ENCODE peak calls at places on chromosomes 4 and X, in nine cellular contexts. L is nucleus accumbens; Y is stimulated activated CD4-positive, alpha-beta T cell treated with anti-CD3 and anti-CD28 coated beads, Interleukin-15, amount 100 ng/mL, for 1 hour; K is A549; S is endothelial cell; D is stomach; J is cardiac muscle cell; F is fibroblast of mammary gland; G is lung microvascular endothelial cell. P is an unnamed sample.

GRCh38 chr4:3294401-3295241 is 1.8 kb downstream of the RGS12 start:
- DNase-seq in L (no peak), Y (no peak), K (no peak), S (no peak), D (peak), J (no peak), F (no peak), G (no peak), P (no peak)

GRCh38 chrX:1537031-1537715 is at the start of gene P2RY8:
- DNase-seq in L (no peak), Y (peak), K (peak), S (no peak), D (peak), J (peak), F (peak), G (peak), P (peak)

GRCh38 chr4:62408467-62408866 is 1208.3 kb downstream of the ADGRL3 start:
- DNase-seq in L (no peak), Y (no peak), K (no peak), S (no peak), D (no peak), J (no peak), F (no peak), G (no peak), P (no peak)

GRCh38 chrX:114058988-114059418 is 524.9 kb upstream of the HTR2C start:
- DNase-seq in L (no peak), Y (no peak), K (no peak), S (no peak), D (no peak), J (no peak), F (no peak), G (no peak), P (no peak)

GRCh38 chrX:113644426-113644825 is 803.8 kb upstream of the AMOT start:
- DNase-seq in L (no peak), Y (no peak), K (no peak), S (no peak), D (no peak), J (no peak), F (peak), G (peak), P (no peak)

GRCh38 chr4:148786699-148787098 is 344.5 kb upstream of the NR3C2 start:
- DNase-seq in L (no peak), Y (no peak), K (no peak), S (no peak), D (no peak), J (no peak), F (no peak), G (no peak), P (no peak)

GRCh38 chrX:123927845-123928244 is 33.7 kb upstream of the STAG2 start:
- DNase-seq in L (no peak), Y (no peak), K (no peak), S (no peak), D (no peak), J (no peak), F (no peak), G (no peak), P (no peak)

GRCh38 chr4:71559957-71560541 is 221.2 kb downstream of the SLC4A4 start:
- DNase-seq in L (no peak), Y (no peak), K (no peak), S (no peak), D (no peak), J (peak), F (peak), G (peak), P (no peak)

GRCh38 chr4:152363086-152363485 is 172.8 kb downstream of the FBXW7 start:
- DNase-seq in L (no peak), Y (no peak), K (no peak), S (no peak), D (no peak), J (no peak), F (peak), G (no peak), P (no peak)

GRCh38 chrX:138945219-138945618 is 233.7 kb upstream of the FGF13 start:
- DNase-seq in L (no peak), Y (no peak), K (no peak), S (no peak), D (no peak), J (no peak), F (peak), G (no peak), P (no peak)

GRCh38 chr4:125550769-125551168 is 236.0 kb downstream of the FAT4 start:
- DNase-seq in L (no peak), Y (no peak), K (no peak), S (no peak), D (no peak), J (no peak), F (no peak), G (no peak), P (no peak)

GRCh38 chr4:13933163-13933562 is 305.6 kb upstream of the BOD1L1 start:
- DNase-seq in L (no peak), Y (no peak), K (no peak), S (no peak), D (no peak), J (peak), F (peak), G (no peak), P (no peak)

GRCh38 chrX:53321216-53321942 is 40.0 kb upstream of the IQSEC2 start:
- DNase-seq in L (no peak), Y (no peak), K (no peak), S (no peak), D (no peak), J (no peak), F (no peak), G (no peak), P (no peak)

GRCh38 chr4:13992975-13993495 is 365.5 kb upstream of the BOD1L1 start:
- DNase-seq in L (no peak), Y (no peak), K (no peak), S (no peak), D (no peak), J (peak), F (no peak), G (no peak), P (no peak)

P was measured in T-helper 22 cell.